ENCODE peak calls at places on chromosome 5, in seven cellular contexts. One of them, this sample, is unnamed.

GRCh38 chr5:14265574-14265973 is 122.4 kb downstream of the TRIO start:
- DNase-seq in testis: no peak
- DNase-seq in putamen: no peak
- DNase-seq in activated naive CD4-positive, alpha-beta T cell treated with Interleukin-2 at 50 U/mL for 16 hours: no peak
- DNase-seq in cortex of kidney: no peak
- DNase-seq in IMR-90: peak; percentile 95
- DNase-seq in heart left ventricle: no peak
- DNase-seq in this sample: no peak

GRCh38 chr5:143315929-143316328 is 87.6 kb downstream of the NR3C1 start:
- DNase-seq in testis: no peak
- DNase-seq in putamen: no peak
- DNase-seq in activated naive CD4-positive, alpha-beta T cell treated with Interleukin-2 at 50 U/mL for 16 hours: no peak
- DNase-seq in cortex of kidney: no peak
- DNase-seq in IMR-90: no peak
- DNase-seq in heart left ventricle: no peak
- DNase-seq in this sample: no peak

GRCh38 chr5:100706796-100707195 is 171.6 kb downstream of the FAM174A start:
- DNase-seq in testis: no peak
- DNase-seq in putamen: no peak
- DNase-seq in activated naive CD4-positive, alpha-beta T cell treated with Interleukin-2 at 50 U/mL for 16 hours: no peak
- DNase-seq in cortex of kidney: no peak
- DNase-seq in IMR-90: no peak
- DNase-seq in heart left ventricle: no peak
- DNase-seq in this sample: no peak

GRCh38 chr5:180644825-180645608 is 4.4 kb downstream of the FLT4 start:
- DNase-seq in testis: no peak
- DNase-seq in putamen: no peak
- DNase-seq in activated naive CD4-positive, alpha-beta T cell treated with Interleukin-2 at 50 U/mL for 16 hours: no peak
- DNase-seq in cortex of kidney: no peak
- DNase-seq in IMR-90: no peak
- DNase-seq in heart left ventricle: no peak
- DNase-seq in this sample: no peak

GRCh38 chr5:127089206-127089605 is 15.9 kb upstream of the C5orf63 start:
- DNase-seq in testis: no peak
- DNase-seq in putamen: no peak
- DNase-seq in activated naive CD4-positive, alpha-beta T cell treated with Interleukin-2 at 50 U/mL for 16 hours: no peak
- DNase-seq in cortex of kidney: no peak
- DNase-seq in IMR-90: peak; percentile 57
- DNase-seq in heart left ventricle: no peak
- DNase-seq in this sample: no peak

GRCh38 chr5:91495699-91496098 is 112.6 kb upstream of the ARRDC3 start:
- DNase-seq in testis: no peak
- DNase-seq in putamen: no peak
- DNase-seq in activated naive CD4-positive, alpha-beta T cell treated with Interleukin-2 at 50 U/mL for 16 hours: no peak
- DNase-seq in cortex of kidney: no peak
- DNase-seq in IMR-90: no peak
- DNase-seq in heart left ventricle: no peak
- DNase-seq in this sample: no peak

GRCh38 chr5:67289763-67290521 is 93.3 kb upstream of the CD180 start:
- DNase-seq in testis: no peak
- DNase-seq in putamen: no peak
- DNase-seq in activated naive CD4-positive, alpha-beta T cell treated with Interleukin-2 at 50 U/mL for 16 hours: no peak
- DNase-seq in cortex of kidney: no peak
- DNase-seq in IMR-90: no peak
- DNase-seq in heart left ventricle: peak; percentile 44
- DNase-seq in this sample: peak; percentile 50

GRCh38 chr5:143898381-143898780 is 86.4 kb downstream of the HMHB1 start:
- DNase-seq in testis: no peak
- DNase-seq in putamen: no peak
- DNase-seq in activated naive CD4-positive, alpha-beta T cell treated with Interleukin-2 at 50 U/mL for 16 hours: no peak
- DNase-seq in cortex of kidney: no peak
- DNase-seq in IMR-90: no peak
- DNase-seq in heart left ventricle: no peak
- DNase-seq in this sample: no peak

GRCh38 chr5:90802695-90803317 is 244.2 kb downstream of the ADGRV1 start:
- DNase-seq in testis: peak; percentile 22
- DNase-seq in putamen: peak; percentile 9
- DNase-seq in activated naive CD4-positive, alpha-beta T cell treated with Interleukin-2 at 50 U/mL for 16 hours: no peak
- DNase-seq in cortex of kidney: no peak
- DNase-seq in IMR-90: peak; percentile 32
- DNase-seq in heart left ventricle: no peak
- DNase-seq in this sample: no peak

GRCh38 chr5:122816726-122817125 is 28.7 kb upstream of the SNX24 start:
- DNase-seq in testis: no peak
- DNase-seq in putamen: no peak
- DNase-seq in activated naive CD4-positive, alpha-beta T cell treated with Interleukin-2 at 50 U/mL for 16 hours: no peak
- DNase-seq in cortex of kidney: no peak
- DNase-seq in IMR-90: no peak
- DNase-seq in heart left ventricle: no peak
- DNase-seq in this sample: no peak

GRCh38 chr5:55481293-55481900 is 53.4 kb downstream of the PLPP1 start:
- DNase-seq in testis: no peak
- DNase-seq in putamen: no peak
- DNase-seq in activated naive CD4-positive, alpha-beta T cell treated with Interleukin-2 at 50 U/mL for 16 hours: no peak
- DNase-seq in cortex of kidney: no peak
- DNase-seq in IMR-90: no peak
- DNase-seq in heart left ventricle: no peak
- DNase-seq in this sample: no peak

GRCh38 chr5:10505517-10506095 is 58.3 kb upstream of the ANKRD33B start:
- DNase-seq in testis: no peak
- DNase-seq in putamen: no peak
- DNase-seq in activated naive CD4-positive, alpha-beta T cell treated with Interleukin-2 at 50 U/mL for 16 hours: no peak
- DNase-seq in cortex of kidney: no peak
- DNase-seq in IMR-90: no peak
- DNase-seq in heart left ventricle: no peak
- DNase-seq in this sample: no peak

GRCh38 chr5:155260798-155261197 is 247.2 kb downstream of the KIF4B start:
- DNase-seq in testis: no peak
- DNase-seq in putamen: no peak
- DNase-seq in activated naive CD4-positive, alpha-beta T cell treated with Interleukin-2 at 50 U/mL for 16 hours: no peak
- DNase-seq in cortex of kidney: no peak
- DNase-seq in IMR-90: no peak
- DNase-seq in heart left ventricle: no peak
- DNase-seq in this sample: no peak

GRCh38 chr5:180126716-180127681 is 55.4 kb upstream of the RNF130 start:
- DNase-seq in testis: peak; percentile 16
- DNase-seq in putamen: no peak
- DNase-seq in activated naive CD4-positive, alpha-beta T cell treated with Interleukin-2 at 50 U/mL for 16 hours: peak; percentile 12
- DNase-seq in cortex of kidney: no peak
- DNase-seq in IMR-90: no peak
- DNase-seq in heart left ventricle: no peak
- DNase-seq in this sample: peak; percentile 69

GRCh38 chr5:58548104-58548503 is 34.8 kb upstream of the RAB3C start:
- DNase-seq in testis: no peak
- DNase-seq in putamen: no peak
- DNase-seq in activated naive CD4-positive, alpha-beta T cell treated with Interleukin-2 at 50 U/mL for 16 hours: no peak
- DNase-seq in cortex of kidney: no peak
- DNase-seq in IMR-90: no peak
- DNase-seq in heart left ventricle: no peak
- DNase-seq in this sample: no peak

GRCh38 chr5:149018909-149019443 is 43.9 kb downstream of the SH3TC2 start:
- DNase-seq in testis: no peak
- DNase-seq in putamen: no peak
- DNase-seq in activated naive CD4-positive, alpha-beta T cell treated with Interleukin-2 at 50 U/mL for 16 hours: no peak
- DNase-seq in cortex of kidney: no peak
- DNase-seq in IMR-90: peak; percentile 84
- DNase-seq in heart left ventricle: no peak
- DNase-seq in this sample: no peak

GRCh38 chr5:9582406-9582805 is 36.5 kb upstream of the SEMA5A start:
- DNase-seq in testis: no peak
- DNase-seq in putamen: no peak
- DNase-seq in activated naive CD4-positive, alpha-beta T cell treated with Interleukin-2 at 50 U/mL for 16 hours: no peak
- DNase-seq in cortex of kidney: no peak
- DNase-seq in IMR-90: peak; percentile 18
- DNase-seq in heart left ventricle: no peak
- DNase-seq in this sample: no peak

GRCh38 chr5:179798144-179798770 is 4.5 kb downstream of the LTC4S start:
- DNase-seq in testis: no peak
- DNase-seq in putamen: no peak
- DNase-seq in activated naive CD4-positive, alpha-beta T cell treated with Interleukin-2 at 50 U/mL for 16 hours: no peak
- DNase-seq in cortex of kidney: no peak
- DNase-seq in IMR-90: no peak
- DNase-seq in heart left ventricle: no peak
- DNase-seq in this sample: peak; percentile 43

GRCh38 chr5:124929000-124929399 is 182.6 kb upstream of the ZNF608 start:
- DNase-seq in testis: no peak
- DNase-seq in putamen: no peak
- DNase-seq in activated naive CD4-positive, alpha-beta T cell treated with Interleukin-2 at 50 U/mL for 16 hours: no peak
- DNase-seq in cortex of kidney: no peak
- DNase-seq in IMR-90: no peak
- DNase-seq in heart left ventricle: no peak
- DNase-seq in this sample: no peak

GRCh38 chr5:133613184-133613583 is 843 bp upstream of the FSTL4 start:
- DNase-seq in testis: no peak
- DNase-seq in putamen: no peak
- DNase-seq in activated naive CD4-positive, alpha-beta T cell treated with Interleukin-2 at 50 U/mL for 16 hours: no peak
- DNase-seq in cortex of kidney: no peak
- DNase-seq in IMR-90: no peak
- DNase-seq in heart left ventricle: no peak
- DNase-seq in this sample: no peak

GRCh38 chr5:103674321-103674720 is 111.7 kb upstream of the NUDT12 start:
- DNase-seq in testis: no peak
- DNase-seq in putamen: no peak
- DNase-seq in activated naive CD4-positive, alpha-beta T cell treated with Interleukin-2 at 50 U/mL for 16 hours: no peak
- DNase-seq in cortex of kidney: no peak
- DNase-seq in IMR-90: no peak
- DNase-seq in heart left ventricle: no peak
- DNase-seq in this sample: no peak

GRCh38 chr5:56440871-56441740 is 208.0 kb upstream of the ANKRD55 start:
- DNase-seq in testis: no peak
- DNase-seq in putamen: no peak
- DNase-seq in activated naive CD4-positive, alpha-beta T cell treated with Interleukin-2 at 50 U/mL for 16 hours: no peak
- DNase-seq in cortex of kidney: no peak
- DNase-seq in IMR-90: peak; percentile 88
- DNase-seq in heart left ventricle: no peak
- DNase-seq in this sample: no peak